ENCODE peak calls at places on chromosomes 6 and 20, in six cellular contexts. Y is endothelial cell, D is uterus, Q is ovary, S is epithelial cell of esophagus, R is fibroblast of pulmonary artery. G is an unnamed sample.

GRCh38 chr6:111129003-111129402 is 41.7 kb downstream of the SLC16A10 start:
- DNase-seq in Y (no peak), D (peak; percentile 29), Q (peak; percentile 71), S (no peak), R (peak; percentile 4), G (no peak)

GRCh38 chr6:108726726-108727339 is 121.4 kb upstream of the ARMC2 start:
- DNase-seq in Y (no peak), D (no peak), Q (no peak), S (no peak), R (no peak), G (no peak)

GRCh38 chr20:10578607-10579006 is 95.2 kb downstream of the JAG1 start:
- DNase-seq in Y (no peak), D (no peak), Q (no peak), S (peak; percentile 89), R (peak; percentile 72), G (no peak)

GRCh38 chr6:40780626-40781025 is 193.5 kb upstream of the LRFN2 start:
- DNase-seq in Y (no peak), D (no peak), Q (no peak), S (no peak), R (no peak), G (no peak)

GRCh38 chr6:119938752-119939151 is 589.2 kb upstream of the MAN1A1 start:
- DNase-seq in Y (no peak), D (no peak), Q (no peak), S (no peak), R (no peak), G (no peak)

GRCh38 chr6:166902211-166902755 is 54.1 kb downstream of the RNASET2 start:
- DNase-seq in Y (no peak), D (no peak), Q (no peak), S (no peak), R (no peak), G (no peak)

GRCh38 chr6:106979435-106979884 is 4.9 kb upstream of the CD24 start:
- DNase-seq in Y (peak; percentile 92), D (peak; percentile 71), Q (peak; percentile 58), S (peak; percentile 90), R (peak; percentile 86), G (peak; percentile 78)

GRCh38 chr6:15247750-15248450 is 2.0 kb downstream of the JARID2 start:
- DNase-seq in Y (peak; percentile 62), D (peak; percentile 53), Q (peak; percentile 71), S (peak; percentile 51), R (peak; percentile 67), G (peak; percentile 54)

GRCh38 chr6:40440083-40440482 is 147.1 kb downstream of the LRFN2 start:
- DNase-seq in Y (no peak), D (no peak), Q (no peak), S (peak; percentile 76), R (no peak), G (no peak)

GRCh38 chr6:45387236-45387635 is 9.5 kb upstream of the SUPT3H start:
- DNase-seq in Y (no peak), D (no peak), Q (no peak), S (peak; percentile 16), R (peak; percentile 33), G (no peak)

GRCh38 chr20:29873946-29874345 is 1383.5 kb upstream of the DEFB115 start:
- DNase-seq in Y (peak; percentile 30), D (no peak), Q (no peak), S (peak; percentile 44), R (peak; percentile 48), G (peak; percentile 39)

GRCh38 chr6:42453649-42454427 is 2.1 kb upstream of the TRERF1 start:
- DNase-seq in Y (peak; percentile 23), D (peak; percentile 67), Q (peak; percentile 56), S (peak; percentile 53), R (peak; percentile 29), G (peak; percentile 56)

GRCh38 chr6:32964776-32965175 is 3.6 kb upstream of the BRD2 start:
- DNase-seq in Y (no peak), D (no peak), Q (no peak), S (no peak), R (no peak), G (no peak)

GRCh38 chr20:43124261-43124660 is 65.4 kb downstream of the PTPRT start:
- DNase-seq in Y (no peak), D (no peak), Q (no peak), S (no peak), R (no peak), G (no peak)

GRCh38 chr6:41651246-41651961 is 13.1 kb downstream of the MDFI start:
- DNase-seq in Y (no peak), D (no peak), Q (no peak), S (no peak), R (no peak), G (no peak)

GRCh38 chr6:119445666-119446622 is 96.4 kb upstream of the MAN1A1 start:
- DNase-seq in Y (no peak), D (no peak), Q (no peak), S (peak; percentile 75), R (peak; percentile 73), G (peak; percentile 27)

GRCh38 chr6:79307321-79308036 is 73.0 kb upstream of the HMGN3 start:
- DNase-seq in Y (no peak), D (no peak), Q (no peak), S (peak; percentile 98), R (peak; percentile 43), G (no peak)

GRCh38 chr6:151004415-151005024 is 139.0 kb downstream of the MTHFD1L start:
- DNase-seq in Y (no peak), D (no peak), Q (no peak), S (peak; percentile 89), R (peak; percentile 98), G (no peak)

GRCh38 chr6:128803911-128804310 is 79.0 kb upstream of the LAMA2 start:
- DNase-seq in Y (no peak), D (no peak), Q (no peak), S (no peak), R (peak; percentile 84), G (no peak)

DNA sequence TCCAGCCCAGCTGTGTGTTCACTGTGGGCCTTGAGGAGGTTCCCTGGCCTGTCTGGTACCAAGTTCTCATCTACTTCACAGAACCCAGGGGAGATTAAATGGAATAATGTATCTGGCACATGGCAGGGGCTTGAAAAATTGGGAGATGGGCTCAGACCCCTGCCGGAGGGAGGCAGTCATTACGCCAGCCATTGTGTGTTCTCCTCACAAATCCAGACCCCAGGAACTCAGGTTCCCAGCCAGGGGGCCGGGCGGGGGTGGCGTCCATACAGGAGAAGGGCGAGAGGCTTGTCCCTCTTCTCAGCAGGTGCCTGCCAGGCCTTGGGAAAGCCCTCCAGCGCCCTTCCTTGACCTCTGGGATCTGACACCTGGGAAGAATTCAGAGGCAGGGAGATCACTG is 8.1 kb downstream of the NOL4L start:
- DNase-seq in Y (no peak), D (no peak), Q (no peak), S (no peak), R (no peak), G (no peak)
- TF ChIP-seq CTCF in Y (no peak), D (no peak), Q (no peak), S (no peak), R (no peak), G (no peak)

GRCh38 chr20:48901326-48901725 is 20.2 kb upstream of the ARFGEF2 start:
- DNase-seq in Y (no peak), D (no peak), Q (no peak), S (no peak), R (no peak), G (no peak)

GRCh38 chr20:48905322-48905647 is 16.2 kb upstream of the ARFGEF2 start:
- DNase-seq in Y (no peak), D (no peak), Q (no peak), S (no peak), R (no peak), G (no peak)

GRCh38 chr20:48906221-48906877 is 15.2 kb upstream of the ARFGEF2 start:
- DNase-seq in Y (no peak), D (no peak), Q (no peak), S (no peak), R (no peak), G (no peak)

GRCh38 chr20:48903705-48904104 is 17.8 kb upstream of the ARFGEF2 start:
- DNase-seq in Y (no peak), D (no peak), Q (no peak), S (no peak), R (no peak), G (no peak)

GRCh38 chr20:48904566-48905321 is 16.8 kb upstream of the ARFGEF2 start:
- DNase-seq in Y (peak; percentile 70), D (peak; percentile 56), Q (peak; percentile 60), S (peak; percentile 54), R (peak; percentile 79), G (peak; percentile 68)
- TF ChIP-seq CTCF in Y (peak; percentile 92), D (peak; percentile 81), Q (peak; percentile 75), S (peak; percentile 83), R (peak; percentile 75), G (peak; percentile 78)

DNA sequence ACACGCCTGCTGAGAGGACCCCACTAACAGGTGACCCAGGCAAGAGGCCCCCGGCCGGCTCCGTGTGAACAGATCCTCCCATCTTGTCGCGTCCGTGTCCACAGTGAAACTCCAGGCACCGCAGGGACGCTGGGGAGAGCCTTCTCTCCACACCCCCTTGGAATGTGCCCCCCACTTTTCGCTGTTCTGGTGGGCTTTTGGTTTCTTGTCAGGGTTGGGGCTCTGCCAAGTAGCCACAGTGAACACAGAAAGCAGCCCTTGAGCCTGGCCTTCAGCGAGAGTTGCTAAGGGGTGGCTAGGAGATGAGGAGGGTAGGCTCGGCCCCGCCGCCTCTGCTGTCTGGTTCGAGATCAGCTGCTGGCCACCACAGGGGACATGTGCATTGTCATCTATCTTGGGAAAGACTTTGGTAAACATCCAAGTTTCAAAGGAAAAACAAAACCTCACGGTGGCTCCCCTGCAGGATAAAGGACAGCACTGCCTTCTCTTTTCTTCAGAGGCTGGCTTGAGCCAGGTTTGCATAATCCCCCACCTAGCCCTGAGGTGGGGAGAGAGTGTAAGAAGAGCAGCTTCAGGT is 22.7 kb downstream of the SYNDIG1 start:
- DNase-seq in Y (no peak), D (no peak), Q (no peak), S (no peak), R (no peak), G (no peak)
- TF ChIP-seq CTCF in Y (no peak), D (no peak), Q (no peak), S (no peak), R (no peak), G (no peak)

DNA sequence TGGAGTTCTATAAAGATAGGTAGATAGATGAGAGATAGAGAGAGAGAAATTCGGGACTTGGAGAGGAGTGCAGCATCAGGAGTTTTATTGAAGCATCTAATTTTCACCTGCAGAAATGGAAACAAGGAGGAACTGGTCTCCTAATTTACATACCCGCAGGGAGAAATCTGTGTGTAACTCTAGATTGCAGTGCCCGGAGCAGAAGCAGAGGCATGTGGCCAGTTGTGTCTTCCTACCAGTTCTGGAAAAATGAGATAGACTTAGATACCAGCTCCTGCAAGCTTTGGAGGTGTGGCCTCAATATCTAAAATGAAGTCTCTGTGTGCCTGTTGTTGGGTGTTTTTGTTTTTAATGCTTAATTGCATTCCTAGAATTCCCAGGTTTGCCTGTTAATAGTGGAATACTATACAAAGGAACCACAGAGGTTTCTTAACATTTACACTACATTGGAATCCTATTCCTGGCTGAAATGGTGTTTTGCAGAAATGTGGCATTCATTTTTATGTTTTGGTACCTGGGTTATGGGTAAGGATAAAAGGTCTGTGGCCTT is 57.4 kb downstream of the DTD1 start:
- DNase-seq in Y (no peak), D (no peak), Q (no peak), S (no peak), R (no peak), G (no peak)
- TF ChIP-seq CTCF in Y (no peak), D (no peak), Q (no peak), S (no peak), R (no peak), G (no peak)

G was measured in GM13977.